ENCODE peak calls at places on chromosomes 11 and 22, in six cellular contexts. K is T-helper 2 cell; W is AG10803; I is H1; G is stimulated activated CD4-positive, alpha-beta T cell treated with anti-CD3 and anti-CD28 coated beads, Interleukin-2, amount 100 ng/mL, for 48 hours; E is choroid plexus epithelial cell. J is an unnamed sample.

GRCh38 chr11:125593113-125593761 is 585 bp downstream of the STT3A start:
- DNase-seq in G (no peak), K (no peak), W (peak), E (peak), I (no peak), J (no peak)

GRCh38 chr11:130454495-130455262 is 6.2 kb downstream of the ADAMTS15 start:
- DNase-seq in I (no peak), E (peak), W (no peak), K (no peak), G (no peak), J (no peak)

GRCh38 chr11:76800466-76801200 is 17.5 kb downstream of the TSKU start:
- DNase-seq in G (no peak), W (no peak), K (no peak), I (peak), E (no peak), J (no peak)

GRCh38 chr22:26643368-26644100 is 13.9 kb upstream of the MIAT start:
- DNase-seq in G (no peak), E (no peak), W (no peak), K (peak), I (no peak), J (no peak)

GRCh38 chr11:95104916-95105315 is 15.3 kb downstream of the ENDOD1 start:
- DNase-seq in W (no peak), K (no peak), E (no peak), I (no peak), G (no peak), J (no peak)

GRCh38 chr11:79312591-79313267 is 128.1 kb downstream of the TENM4 start:
- DNase-seq in I (no peak), W (peak), K (no peak), G (no peak), E (peak), J (peak)

GRCh38 chr11:102776454-102776853 is 4.0 kb downstream of the MMP10 start:
- DNase-seq in K (no peak), W (no peak), G (no peak), E (no peak), I (no peak), J (no peak)

GRCh38 chr11:113994077-113994954 is 19.4 kb downstream of the HTR3A start:
- DNase-seq in K (no peak), G (peak), W (no peak), I (peak), E (peak), J (no peak)

GRCh38 chr11:66851698-66852465 is 5.0 kb upstream of the LRFN4 start:
- DNase-seq in W (no peak), I (peak), G (no peak), E (no peak), K (no peak), J (no peak)

GRCh38 chr22:42473484-42474193 is 41.4 kb upstream of the NFAM1 start:
- DNase-seq in K (no peak), E (peak), G (no peak), I (no peak), W (peak), J (peak)

GRCh38 chr11:116960916-116961315 is 123.5 kb upstream of the APOA1 start:
- DNase-seq in W (peak), K (no peak), I (no peak), E (peak), G (no peak), J (no peak)

GRCh38 chr11:44589301-44589700 is 23.8 kb downstream of the CD82 start:
- DNase-seq in E (peak), G (no peak), I (no peak), K (no peak), W (peak), J (no peak)

GRCh38 chr22:20391222-20391621 is 2.7 kb upstream of the ZNF74 start:
- DNase-seq in K (no peak), E (no peak), I (no peak), W (no peak), G (no peak), J (no peak)

GRCh38 chr22:23478175-23478574 is 101.9 kb downstream of the IGLL1 start:
- DNase-seq in I (no peak), W (no peak), E (peak), K (no peak), G (no peak), J (peak)

GRCh38 chr11:107493117-107493516 is 35.5 kb upstream of the CWF19L2 start:
- DNase-seq in G (no peak), I (no peak), K (no peak), E (peak), W (peak), J (no peak)

GRCh38 chr11:35943294-35943693 is 568 bp upstream of the LDLRAD3 start:
- DNase-seq in I (no peak), G (no peak), E (no peak), K (no peak), W (no peak), J (no peak)

GRCh38 chr11:65695459-65696241 is 16.4 kb upstream of the KAT5 start:
- DNase-seq in E (no peak), G (no peak), W (no peak), K (no peak), I (no peak), J (peak)

GRCh38 chr11:95922099-95922498 is 1.8 kb downstream of the MTMR2 start:
- DNase-seq in W (no peak), G (no peak), E (no peak), K (no peak), I (no peak), J (no peak)

GRCh38 chr11:6755303-6755952 is 16.3 kb downstream of the OR2AG2 start:
- DNase-seq in W (peak), G (peak), I (peak), E (peak), K (peak), J (no peak)

GRCh38 chr11:66768818-66769217 is 39.8 kb upstream of the SPTBN2 start:
- DNase-seq in G (no peak), I (no peak), W (no peak), E (peak), K (no peak), J (no peak)

GRCh38 chr11:111982019-111982464 is 43.2 kb upstream of the DLAT start:
- DNase-seq in E (peak), I (peak), W (peak), G (peak), K (peak), J (peak)

GRCh38 chr22:39995346-39996252 is 845 bp downstream of the FAM83F start:
- DNase-seq in K (no peak), I (no peak), W (no peak), E (no peak), G (no peak), J (peak)

GRCh38 chr22:31652911-31653684 is 8.9 kb downstream of the PISD start:
- DNase-seq in G (no peak), I (no peak), W (no peak), E (no peak), K (no peak), J (peak)